ENCODE peak calls at places on chromosomes 7 and 10, in ten cellular contexts. One of them, this sample, is unnamed.

GRCh38 chr7:82404647-82405046 is 38.9 kb downstream of the CACNA2D1 start:
- DNase-seq in cardiac muscle cell: no peak
- DNase-seq in fibroblast of lung: no peak
- DNase-seq in colonic mucosa: no peak
- DNase-seq in BJ: no peak
- DNase-seq in CD4-positive, CD25-positive, alpha-beta regulatory T cell: no peak
- DNase-seq in skeletal muscle cell: no peak
- DNase-seq in hepatocyte: no peak
- DNase-seq in AG04450: no peak
- DNase-seq in PC-3: no peak
- DNase-seq in this sample: no peak

GRCh38 chr10:128473396-128473795 is 347.2 kb upstream of the MKI67 start:
- DNase-seq in cardiac muscle cell: no peak
- DNase-seq in fibroblast of lung: no peak
- DNase-seq in colonic mucosa: no peak
- DNase-seq in BJ: no peak
- DNase-seq in CD4-positive, CD25-positive, alpha-beta regulatory T cell: no peak
- DNase-seq in skeletal muscle cell: no peak
- DNase-seq in hepatocyte: no peak
- DNase-seq in AG04450: no peak
- DNase-seq in PC-3: no peak
- DNase-seq in this sample: no peak

GRCh38 chr10:110544958-110545537 is 22.4 kb upstream of the SMC3 start:
- DNase-seq in cardiac muscle cell: no peak
- DNase-seq in fibroblast of lung: peak; percentile 66
- DNase-seq in colonic mucosa: no peak
- DNase-seq in BJ: no peak
- DNase-seq in CD4-positive, CD25-positive, alpha-beta regulatory T cell: no peak
- DNase-seq in skeletal muscle cell: no peak
- DNase-seq in hepatocyte: peak; percentile 50
- DNase-seq in AG04450: no peak
- DNase-seq in PC-3: no peak
- DNase-seq in this sample: no peak

GRCh38 chr7:36625247-36625646 is 99.0 kb downstream of the AOAH start:
- DNase-seq in cardiac muscle cell: no peak
- DNase-seq in fibroblast of lung: no peak
- DNase-seq in colonic mucosa: no peak
- DNase-seq in BJ: no peak
- DNase-seq in CD4-positive, CD25-positive, alpha-beta regulatory T cell: no peak
- DNase-seq in skeletal muscle cell: no peak
- DNase-seq in hepatocyte: no peak
- DNase-seq in AG04450: no peak
- DNase-seq in PC-3: no peak
- DNase-seq in this sample: no peak

GRCh38 chr10:6721964-6722615 is 142.0 kb upstream of the PRKCQ start:
- DNase-seq in cardiac muscle cell: no peak
- DNase-seq in fibroblast of lung: peak; percentile 97
- DNase-seq in colonic mucosa: no peak
- DNase-seq in BJ: peak; percentile 94
- DNase-seq in CD4-positive, CD25-positive, alpha-beta regulatory T cell: no peak
- DNase-seq in skeletal muscle cell: peak; percentile 92
- DNase-seq in hepatocyte: no peak
- DNase-seq in AG04450: peak; percentile 95
- DNase-seq in PC-3: peak; percentile 73
- DNase-seq in this sample: no peak

GRCh38 chr10:127474501-127474900 is 74.6 kb upstream of the NPS start:
- DNase-seq in cardiac muscle cell: no peak
- DNase-seq in fibroblast of lung: no peak
- DNase-seq in colonic mucosa: no peak
- DNase-seq in BJ: no peak
- DNase-seq in CD4-positive, CD25-positive, alpha-beta regulatory T cell: no peak
- DNase-seq in skeletal muscle cell: no peak
- DNase-seq in hepatocyte: no peak
- DNase-seq in AG04450: no peak
- DNase-seq in PC-3: no peak
- DNase-seq in this sample: no peak

GRCh38 chr7:2359610-2360009 is 5.0 kb downstream of the EIF3B start:
- DNase-seq in cardiac muscle cell: no peak
- DNase-seq in fibroblast of lung: no peak
- DNase-seq in colonic mucosa: no peak
- DNase-seq in BJ: no peak
- DNase-seq in CD4-positive, CD25-positive, alpha-beta regulatory T cell: no peak
- DNase-seq in skeletal muscle cell: no peak
- DNase-seq in hepatocyte: no peak
- DNase-seq in AG04450: no peak
- DNase-seq in PC-3: no peak
- DNase-seq in this sample: no peak

GRCh38 chr7:157854066-157854891 is 517.5 kb downstream of the DNAJB6 start:
- DNase-seq in cardiac muscle cell: no peak
- DNase-seq in fibroblast of lung: no peak
- DNase-seq in colonic mucosa: peak; percentile 55
- DNase-seq in BJ: no peak
- DNase-seq in CD4-positive, CD25-positive, alpha-beta regulatory T cell: no peak
- DNase-seq in skeletal muscle cell: no peak
- DNase-seq in hepatocyte: no peak
- DNase-seq in AG04450: no peak
- DNase-seq in PC-3: no peak
- DNase-seq in this sample: no peak

GRCh38 chr7:71710442-71710841 is 578.5 kb downstream of the GALNT17 start:
- DNase-seq in cardiac muscle cell: no peak
- DNase-seq in fibroblast of lung: no peak
- DNase-seq in colonic mucosa: no peak
- DNase-seq in BJ: no peak
- DNase-seq in CD4-positive, CD25-positive, alpha-beta regulatory T cell: no peak
- DNase-seq in skeletal muscle cell: no peak
- DNase-seq in hepatocyte: no peak
- DNase-seq in AG04450: no peak
- DNase-seq in PC-3: no peak
- DNase-seq in this sample: no peak

GRCh38 chr7:116571037-116571436 is 46.2 kb downstream of the CAV1 start:
- DNase-seq in cardiac muscle cell: no peak
- DNase-seq in fibroblast of lung: peak; percentile 87
- DNase-seq in colonic mucosa: no peak
- DNase-seq in BJ: peak; percentile 79
- DNase-seq in CD4-positive, CD25-positive, alpha-beta regulatory T cell: no peak
- DNase-seq in skeletal muscle cell: peak; percentile 70
- DNase-seq in hepatocyte: no peak
- DNase-seq in AG04450: no peak
- DNase-seq in PC-3: peak; percentile 75
- DNase-seq in this sample: no peak

GRCh38 chr10:76874151-76874550 is 763.5 kb downstream of the KCNMA1 start:
- DNase-seq in cardiac muscle cell: no peak
- DNase-seq in fibroblast of lung: peak; percentile 51
- DNase-seq in colonic mucosa: no peak
- DNase-seq in BJ: no peak
- DNase-seq in CD4-positive, CD25-positive, alpha-beta regulatory T cell: no peak
- DNase-seq in skeletal muscle cell: peak; percentile 71
- DNase-seq in hepatocyte: no peak
- DNase-seq in AG04450: no peak
- DNase-seq in PC-3: peak; percentile 87
- DNase-seq in this sample: no peak

GRCh38 chr10:89330537-89330936 is 2.7 kb downstream of the IFIT3 start:
- DNase-seq in cardiac muscle cell: no peak
- DNase-seq in fibroblast of lung: no peak
- DNase-seq in colonic mucosa: no peak
- DNase-seq in BJ: no peak
- DNase-seq in CD4-positive, CD25-positive, alpha-beta regulatory T cell: no peak
- DNase-seq in skeletal muscle cell: no peak
- DNase-seq in hepatocyte: no peak
- DNase-seq in AG04450: no peak
- DNase-seq in PC-3: no peak
- DNase-seq in this sample: no peak

GRCh38 chr7:134685250-134685649 is 38.6 kb downstream of the BPGM start:
- DNase-seq in cardiac muscle cell: no peak
- DNase-seq in fibroblast of lung: no peak
- DNase-seq in colonic mucosa: no peak
- DNase-seq in BJ: no peak
- DNase-seq in CD4-positive, CD25-positive, alpha-beta regulatory T cell: no peak
- DNase-seq in skeletal muscle cell: no peak
- DNase-seq in hepatocyte: no peak
- DNase-seq in AG04450: no peak
- DNase-seq in PC-3: peak; percentile 58
- DNase-seq in this sample: no peak

GRCh38 chr10:117740088-117740487 is 197.5 kb downstream of the EMX2 start:
- DNase-seq in cardiac muscle cell: no peak
- DNase-seq in fibroblast of lung: no peak
- DNase-seq in colonic mucosa: no peak
- DNase-seq in BJ: no peak
- DNase-seq in CD4-positive, CD25-positive, alpha-beta regulatory T cell: no peak
- DNase-seq in skeletal muscle cell: no peak
- DNase-seq in hepatocyte: no peak
- DNase-seq in AG04450: no peak
- DNase-seq in PC-3: no peak
- DNase-seq in this sample: no peak

GRCh38 chr10:82934429-82934828 is 1059.4 kb downstream of the NRG3 start:
- DNase-seq in cardiac muscle cell: peak; percentile 7
- DNase-seq in fibroblast of lung: no peak
- DNase-seq in colonic mucosa: no peak
- DNase-seq in BJ: no peak
- DNase-seq in CD4-positive, CD25-positive, alpha-beta regulatory T cell: no peak
- DNase-seq in skeletal muscle cell: no peak
- DNase-seq in hepatocyte: peak; percentile 59
- DNase-seq in AG04450: no peak
- DNase-seq in PC-3: no peak
- DNase-seq in this sample: no peak

GRCh38 chr7:24701232-24701898 is 55.9 kb downstream of the GSDME start:
- DNase-seq in cardiac muscle cell: peak; percentile 28
- DNase-seq in fibroblast of lung: peak; percentile 88
- DNase-seq in colonic mucosa: no peak
- DNase-seq in BJ: peak; percentile 45
- DNase-seq in CD4-positive, CD25-positive, alpha-beta regulatory T cell: no peak
- DNase-seq in skeletal muscle cell: peak; percentile 92
- DNase-seq in hepatocyte: peak; percentile 37
- DNase-seq in AG04450: peak; percentile 92
- DNase-seq in PC-3: peak; percentile 95
- DNase-seq in this sample: no peak
- H3K4me3 ChIP-seq in cardiac muscle cell: no peak overlapping the region
- H3K4me3 ChIP-seq in fibroblast of lung: no peak overlapping the region
- H3K4me3 ChIP-seq in colonic mucosa: no peak overlapping the region
- H3K4me3 ChIP-seq in BJ: no peak overlapping the region
- H3K4me3 ChIP-seq in CD4-positive, CD25-positive, alpha-beta regulatory T cell: no peak overlapping the region
- H3K4me3 ChIP-seq in skeletal muscle cell: no peak overlapping the region
- H3K4me3 ChIP-seq in hepatocyte: no peak overlapping the region
- H3K4me3 ChIP-seq in AG04450: no peak overlapping the region
- H3K4me3 ChIP-seq in PC-3: no peak overlapping the region
- H3K4me3 ChIP-seq in this sample: no peak overlapping the region

DNA sequence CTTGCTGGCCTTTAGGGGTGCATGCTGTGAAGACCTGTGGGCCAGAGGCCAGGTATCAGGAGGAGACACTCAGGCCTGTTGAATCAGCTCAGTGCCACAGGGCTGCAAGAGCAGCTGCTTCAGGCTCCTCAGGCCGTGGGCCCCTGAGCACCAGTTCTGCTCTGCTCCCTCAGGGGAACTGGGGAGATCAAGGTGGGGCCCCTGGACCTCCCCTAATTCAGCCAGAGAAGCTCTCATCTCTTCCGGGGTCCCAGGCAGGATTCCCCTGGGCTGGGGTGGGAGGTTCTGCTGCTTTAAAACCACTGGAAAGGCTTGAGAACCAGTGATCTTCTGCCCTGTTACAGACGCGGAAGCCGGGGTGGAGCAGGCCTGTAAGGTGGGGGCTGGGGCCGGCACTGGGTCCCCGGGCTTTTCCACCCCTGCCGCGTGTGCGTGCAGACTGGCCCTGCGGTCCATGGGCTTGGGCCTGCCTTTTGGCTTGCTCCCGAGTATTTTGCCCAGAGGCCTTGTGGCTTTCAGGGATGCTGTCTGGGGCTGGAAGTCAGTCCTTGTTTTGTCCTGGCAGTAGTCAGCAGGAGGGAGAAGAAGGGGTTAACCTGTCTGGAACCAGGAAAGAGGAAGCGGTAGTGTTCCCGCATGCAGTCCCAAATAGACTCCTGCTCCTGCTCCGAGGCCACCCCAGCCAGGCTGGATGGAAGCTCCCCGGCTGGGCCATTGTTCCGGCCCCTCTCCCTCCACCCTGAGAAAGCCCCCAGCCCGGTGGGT is 74.3 kb downstream of the LHPP start:
- DNase-seq in cardiac muscle cell: no peak
- DNase-seq in fibroblast of lung: no peak
- DNase-seq in colonic mucosa: no peak
- DNase-seq in BJ: no peak
- DNase-seq in CD4-positive, CD25-positive, alpha-beta regulatory T cell: no peak
- DNase-seq in skeletal muscle cell: no peak
- DNase-seq in hepatocyte: no peak
- DNase-seq in AG04450: no peak
- DNase-seq in PC-3: no peak
- DNase-seq in this sample: no peak
- H3K4me3 ChIP-seq in cardiac muscle cell: no peak overlapping the region
- H3K4me3 ChIP-seq in fibroblast of lung: no peak overlapping the region
- H3K4me3 ChIP-seq in colonic mucosa: no peak overlapping the region
- H3K4me3 ChIP-seq in BJ: no peak overlapping the region
- H3K4me3 ChIP-seq in CD4-positive, CD25-positive, alpha-beta regulatory T cell: no peak overlapping the region
- H3K4me3 ChIP-seq in skeletal muscle cell: no peak overlapping the region
- H3K4me3 ChIP-seq in hepatocyte: no peak overlapping the region
- H3K4me3 ChIP-seq in AG04450: no peak overlapping the region
- H3K4me3 ChIP-seq in PC-3: no peak overlapping the region
- H3K4me3 ChIP-seq in this sample: no peak overlapping the region

DNA sequence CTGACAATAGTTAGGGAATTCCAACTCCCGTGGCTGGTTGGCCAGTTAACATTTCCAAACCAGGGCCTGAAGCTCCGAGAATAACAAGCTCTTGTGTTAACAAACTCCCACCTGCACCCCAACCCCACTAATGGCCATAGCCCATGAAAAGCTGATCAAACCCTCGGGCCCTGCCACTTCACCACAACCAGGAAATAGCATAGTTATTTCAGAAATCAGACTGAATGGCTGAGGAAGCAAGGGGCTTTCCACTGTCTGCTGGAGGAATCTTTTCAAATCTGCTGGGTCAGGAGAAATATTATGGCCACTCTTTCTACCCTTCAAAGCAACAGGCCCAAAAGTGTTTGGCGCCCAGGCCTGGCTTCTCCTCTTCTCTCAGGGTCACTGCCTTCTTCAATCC is 145.6 kb downstream of the GLCCI1 start:
- DNase-seq in cardiac muscle cell: no peak
- DNase-seq in fibroblast of lung: no peak
- DNase-seq in colonic mucosa: no peak
- DNase-seq in BJ: no peak
- DNase-seq in CD4-positive, CD25-positive, alpha-beta regulatory T cell: no peak
- DNase-seq in skeletal muscle cell: no peak
- DNase-seq in hepatocyte: no peak
- DNase-seq in AG04450: no peak
- DNase-seq in PC-3: no peak
- DNase-seq in this sample: no peak
- H3K4me3 ChIP-seq in cardiac muscle cell: no peak overlapping the region
- H3K4me3 ChIP-seq in fibroblast of lung: no peak overlapping the region
- H3K4me3 ChIP-seq in colonic mucosa: no peak overlapping the region
- H3K4me3 ChIP-seq in BJ: no peak overlapping the region
- H3K4me3 ChIP-seq in CD4-positive, CD25-positive, alpha-beta regulatory T cell: no peak overlapping the region
- H3K4me3 ChIP-seq in skeletal muscle cell: no peak overlapping the region
- H3K4me3 ChIP-seq in hepatocyte: no peak overlapping the region
- H3K4me3 ChIP-seq in AG04450: no peak overlapping the region
- H3K4me3 ChIP-seq in PC-3: no peak overlapping the region
- H3K4me3 ChIP-seq in this sample: no peak overlapping the region

DNA sequence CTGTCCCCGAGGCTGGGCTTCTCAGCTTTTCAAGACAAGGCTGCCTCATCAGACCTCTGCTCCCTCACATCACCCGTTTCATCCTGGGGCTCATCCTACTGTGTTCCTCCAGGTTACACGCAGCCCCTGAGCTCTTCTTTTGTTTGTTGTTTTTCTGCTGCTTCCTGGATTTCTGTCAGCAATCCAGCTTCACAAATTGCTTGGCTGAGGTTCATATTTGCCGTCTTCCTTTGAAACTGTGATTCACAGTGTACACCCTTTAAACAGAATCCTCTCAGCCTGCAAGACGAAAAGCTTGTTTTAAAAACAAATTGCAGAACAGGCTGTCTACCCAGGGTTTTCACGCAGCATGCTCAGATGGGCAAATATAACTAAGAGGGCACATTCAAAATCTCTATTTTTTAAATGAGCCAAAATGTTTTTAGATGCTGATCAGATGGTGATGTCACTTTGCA is 39.1 kb upstream of the PARD3 start:
- DNase-seq in cardiac muscle cell: no peak
- DNase-seq in fibroblast of lung: peak; percentile 62
- DNase-seq in colonic mucosa: no peak
- DNase-seq in BJ: peak; percentile 31
- DNase-seq in CD4-positive, CD25-positive, alpha-beta regulatory T cell: no peak
- DNase-seq in skeletal muscle cell: peak; percentile 36
- DNase-seq in hepatocyte: peak; percentile 19
- DNase-seq in AG04450: peak; percentile 18
- DNase-seq in PC-3: peak; percentile 98
- DNase-seq in this sample: no peak
- H3K4me3 ChIP-seq in cardiac muscle cell: no peak overlapping the region
- H3K4me3 ChIP-seq in fibroblast of lung: peak overlapping the region; percentile 1
- H3K4me3 ChIP-seq in colonic mucosa: no peak overlapping the region
- H3K4me3 ChIP-seq in BJ: peak overlapping the region; percentile 21
- H3K4me3 ChIP-seq in CD4-positive, CD25-positive, alpha-beta regulatory T cell: no peak overlapping the region
- H3K4me3 ChIP-seq in skeletal muscle cell: no peak overlapping the region
- H3K4me3 ChIP-seq in hepatocyte: no peak overlapping the region
- H3K4me3 ChIP-seq in AG04450: peak overlapping the region; percentile 31
- H3K4me3 ChIP-seq in PC-3: peak overlapping the region; percentile 40
- H3K4me3 ChIP-seq in this sample: no peak overlapping the region